ENCODE peak calls at places on chromosomes 7 and 10, in seven cellular contexts. One of them, this sample, is unnamed.
A peak's percentile ranks its signal among the peaks of the same experiment; 100 is the strongest.

GRCh38 chr10:93086289-93086688 is 12.6 kb downstream of the CYP26A1 start:
- DNase-seq in OCI-LY7: no peak
- DNase-seq in GM23338: no peak
- DNase-seq in HCT116: no peak
- DNase-seq in GM23248: no peak
- DNase-seq in SK-N-SH: no peak
- DNase-seq in neural progenitor cell: no peak
- DNase-seq in this sample: no peak

GRCh38 chr7:33666526-33666925 is 238.8 kb upstream of the BMPER start:
- DNase-seq in OCI-LY7: no peak
- DNase-seq in HCT116: no peak
- DNase-seq in neural progenitor cell: no peak
- DNase-seq in GM23248: peak; percentile 27
- DNase-seq in SK-N-SH: no peak
- DNase-seq in GM23338: no peak
- DNase-seq in this sample: no peak

GRCh38 chr7:5457245-5457735 is 33.7 kb upstream of the TNRC18 start:
- DNase-seq in HCT116: no peak
- DNase-seq in GM23248: no peak
- DNase-seq in GM23338: no peak
- DNase-seq in neural progenitor cell: no peak
- DNase-seq in OCI-LY7: peak; percentile 39
- DNase-seq in SK-N-SH: no peak
- DNase-seq in this sample: no peak

GRCh38 chr10:86341361-86341811 is 25.2 kb downstream of the GRID1 start:
- DNase-seq in HCT116: no peak
- DNase-seq in GM23338: peak; percentile 14
- DNase-seq in neural progenitor cell: no peak
- DNase-seq in SK-N-SH: peak; percentile 53
- DNase-seq in GM23248: peak; percentile 14
- DNase-seq in OCI-LY7: no peak
- DNase-seq in this sample: no peak

GRCh38 chr10:84397735-84398144 is 69.4 kb downstream of the CCSER2 start:
- DNase-seq in neural progenitor cell: no peak
- DNase-seq in HCT116: no peak
- DNase-seq in SK-N-SH: no peak
- DNase-seq in OCI-LY7: no peak
- DNase-seq in GM23248: no peak
- DNase-seq in GM23338: peak; percentile 12
- DNase-seq in this sample: no peak

GRCh38 chr7:132771301-132771730 is 195.0 kb upstream of the PLXNA4 start:
- DNase-seq in SK-N-SH: no peak
- DNase-seq in neural progenitor cell: no peak
- DNase-seq in HCT116: no peak
- DNase-seq in GM23248: peak; percentile 41
- DNase-seq in OCI-LY7: no peak
- DNase-seq in GM23338: peak; percentile 21
- DNase-seq in this sample: no peak

GRCh38 chr7:1707756-1708611 is 37.9 kb downstream of the ELFN1 start:
- DNase-seq in HCT116: no peak
- DNase-seq in OCI-LY7: no peak
- DNase-seq in neural progenitor cell: no peak
- DNase-seq in GM23338: no peak
- DNase-seq in GM23248: no peak
- DNase-seq in SK-N-SH: peak; percentile 48
- DNase-seq in this sample: no peak

GRCh38 chr10:113178771-113179170 is 228.7 kb downstream of the TCF7L2 start:
- DNase-seq in SK-N-SH: no peak
- DNase-seq in neural progenitor cell: no peak
- DNase-seq in GM23338: no peak
- DNase-seq in GM23248: no peak
- DNase-seq in HCT116: no peak
- DNase-seq in OCI-LY7: no peak
- DNase-seq in this sample: no peak

GRCh38 chr10:132878730-132879407 is 63.5 kb downstream of the CFAP46 start:
- DNase-seq in OCI-LY7: no peak
- DNase-seq in neural progenitor cell: no peak
- DNase-seq in HCT116: no peak
- DNase-seq in GM23248: no peak
- DNase-seq in SK-N-SH: no peak
- DNase-seq in GM23338: peak; percentile 62
- DNase-seq in this sample: no peak

GRCh38 chr10:5527332-5528200 is 2.8 kb downstream of the CALML3 start:
- DNase-seq in neural progenitor cell: no peak
- DNase-seq in GM23248: no peak
- DNase-seq in SK-N-SH: no peak
- DNase-seq in OCI-LY7: no peak
- DNase-seq in GM23338: no peak
- DNase-seq in HCT116: no peak
- DNase-seq in this sample: no peak
- TF ChIP-seq EZH2phosphoT487 in neural progenitor cell: no peak
- TF ChIP-seq EZH2phosphoT487 in GM23248: no peak
- TF ChIP-seq EZH2phosphoT487 in SK-N-SH: no peak
- TF ChIP-seq EZH2phosphoT487 in OCI-LY7: no peak
- TF ChIP-seq EZH2phosphoT487 in GM23338: no peak
- TF ChIP-seq EZH2phosphoT487 in HCT116: no peak
- TF ChIP-seq EZH2phosphoT487 in this sample: no peak

GRCh38 chr7:86980223-86980622 is 79.2 kb downstream of the ELAPOR2 start:
- DNase-seq in HCT116: no peak
- DNase-seq in GM23338: no peak
- DNase-seq in GM23248: no peak
- DNase-seq in SK-N-SH: no peak
- DNase-seq in neural progenitor cell: no peak
- DNase-seq in OCI-LY7: no peak
- DNase-seq in this sample: no peak
- H3K27ac ChIP-seq in HCT116: no peak overlapping the region
- H3K27ac ChIP-seq in GM23338: no peak overlapping the region
- H3K27ac ChIP-seq in GM23248: no peak overlapping the region
- H3K27ac ChIP-seq in SK-N-SH: no peak overlapping the region
- H3K27ac ChIP-seq in neural progenitor cell: no peak overlapping the region
- H3K27ac ChIP-seq in OCI-LY7: no peak overlapping the region
- H3K27ac ChIP-seq in this sample: no peak overlapping the region

GRCh38 chr7:24908757-24909156 is 71.2 kb downstream of the OSBPL3 start:
- DNase-seq in GM23338: no peak
- DNase-seq in GM23248: no peak
- DNase-seq in HCT116: no peak
- DNase-seq in neural progenitor cell: no peak
- DNase-seq in SK-N-SH: no peak
- DNase-seq in OCI-LY7: no peak
- DNase-seq in this sample: no peak
- H3K4me1 ChIP-seq in GM23338: peaks cover 14% of the 10 kb centered on the region
- H3K4me1 ChIP-seq in GM23248: peaks cover 43% of the 10 kb centered on the region
- H3K4me1 ChIP-seq in HCT116: peaks cover 93% of the 10 kb centered on the region
- H3K4me1 ChIP-seq in neural progenitor cell: no peaks in the 10 kb centered on the region
- H3K4me1 ChIP-seq in SK-N-SH: peaks cover 41% of the 10 kb centered on the region
- H3K4me1 ChIP-seq in OCI-LY7: peaks cover 90% of the 10 kb centered on the region
- H3K4me1 ChIP-seq in this sample: peaks cover 4% of the 10 kb centered on the region

GRCh38 chr10:68871731-68872342 is 29.3 kb upstream of the DDX50 start:
- DNase-seq in GM23248: peak; percentile 36
- DNase-seq in neural progenitor cell: peak; percentile 57
- DNase-seq in HCT116: no peak
- DNase-seq in SK-N-SH: peak; percentile 62
- DNase-seq in GM23338: peak; percentile 38
- DNase-seq in OCI-LY7: no peak
- DNase-seq in this sample: peak; percentile 75

GRCh38 chr10:68870545-68871104 is 30.5 kb upstream of the DDX50 start:
- DNase-seq in SK-N-SH: no peak
- DNase-seq in GM23338: no peak
- DNase-seq in neural progenitor cell: no peak
- DNase-seq in OCI-LY7: no peak
- DNase-seq in GM23248: no peak
- DNase-seq in HCT116: no peak
- DNase-seq in this sample: no peak

GRCh38 chr10:68869623-68870022 is 31.5 kb upstream of the DDX50 start:
- DNase-seq in GM23338: no peak
- DNase-seq in GM23248: peak; percentile 21
- DNase-seq in neural progenitor cell: no peak
- DNase-seq in HCT116: no peak
- DNase-seq in OCI-LY7: no peak
- DNase-seq in SK-N-SH: no peak
- DNase-seq in this sample: no peak

GRCh38 chr10:68870061-68870460 is 31.1 kb upstream of the DDX50 start:
- DNase-seq in GM23338: no peak
- DNase-seq in HCT116: no peak
- DNase-seq in neural progenitor cell: no peak
- DNase-seq in OCI-LY7: no peak
- DNase-seq in GM23248: peak; percentile 41
- DNase-seq in SK-N-SH: no peak
- DNase-seq in this sample: no peak

GRCh38 chr10:68871105-68871711 is 29.9 kb upstream of the DDX50 start:
- DNase-seq in OCI-LY7: no peak
- DNase-seq in neural progenitor cell: peak; percentile 88
- DNase-seq in GM23248: peak; percentile 59
- DNase-seq in SK-N-SH: no peak
- DNase-seq in GM23338: peak; percentile 65
- DNase-seq in HCT116: no peak
- DNase-seq in this sample: peak; percentile 46
- TF ChIP-seq EZH2phosphoT487 in OCI-LY7: no peak
- TF ChIP-seq EZH2phosphoT487 in neural progenitor cell: peak; percentile 32
- TF ChIP-seq EZH2phosphoT487 in GM23248: no peak
- TF ChIP-seq EZH2phosphoT487 in SK-N-SH: no peak
- TF ChIP-seq EZH2phosphoT487 in GM23338: no peak
- TF ChIP-seq EZH2phosphoT487 in HCT116: no peak
- TF ChIP-seq EZH2phosphoT487 in this sample: no peak